ENCODE peak calls at places on chromosomes 1 and 21, in four cellular contexts. M is ureter, H is Peyer's patch, Q is AG08396. O is an unnamed sample.

GRCh38 chr1:50108497-50109073 is at the start of gene ELAVL4:
- DNase-seq in M (no peak), H (no peak), Q (no peak), O (no peak)

GRCh38 chr1:201022824-201023516 is 544 bp downstream of the KIF21B start:
- DNase-seq in H (no peak), Q (no peak), M (no peak), O (no peak)

GRCh38 chr1:155134858-155135415 is 715 bp upstream of the SLC50A1 start:
- DNase-seq in H (peak), Q (peak), M (peak), O (peak)

GRCh38 chr1:231844986-231845502 is 218.5 kb downstream of the DISC1 start:
- DNase-seq in H (no peak), Q (no peak), M (no peak), O (no peak)

GRCh38 chr1:25106981-25107642 is 125.2 kb downstream of the SYF2 start:
- DNase-seq in Q (no peak), M (no peak), H (peak), O (no peak)

GRCh38 chr1:7609311-7609994 is 161.6 kb upstream of the VAMP3 start:
- DNase-seq in H (no peak), Q (no peak), M (no peak), O (no peak)

GRCh38 chr21:43890042-43890441 is 25.0 kb downstream of the AGPAT3 start:
- DNase-seq in Q (no peak), M (no peak), H (no peak), O (no peak)

GRCh38 chr1:58815680-58816071 is 31.8 kb upstream of the JUN start:
- DNase-seq in M (no peak), Q (peak), H (peak), O (no peak)

GRCh38 chr1:1461721-1462317 is 9.7 kb upstream of the ATAD3B start:
- DNase-seq in M (no peak), H (no peak), Q (no peak), O (no peak)

GRCh38 chr1:65393345-65393744 is 27.1 kb upstream of the LEPR start:
- DNase-seq in M (no peak), H (no peak), Q (no peak), O (no peak)

GRCh38 chr1:85465099-85465790 is at the start of gene DDAH1:
- DNase-seq in M (peak), Q (peak), H (peak), O (peak)

GRCh38 chr1:23597635-23598388 is 38.5 kb upstream of the ID3 start:
- DNase-seq in H (no peak), M (no peak), Q (no peak), O (no peak)

GRCh38 chr1:51973587-51974474 is 16.7 kb downstream of the RAB3B start:
- DNase-seq in M (no peak), H (no peak), Q (no peak), O (peak)

GRCh38 chr1:113768916-113769598 is 9.8 kb upstream of the PHTF1 start:
- DNase-seq in H (no peak), Q (no peak), M (no peak), O (no peak)

GRCh38 chr1:46134660-46135331 is 2.4 kb upstream of the PIK3R3 start:
- DNase-seq in M (no peak), H (no peak), Q (peak), O (no peak)

GRCh38 chr1:46616277-46617107 is at the start of gene MOB3C:
- DNase-seq in H (peak), Q (peak), M (peak), O (peak)

GRCh38 chr1:17648457-17649145 is 106.5 kb upstream of the ACTL8 start:
- DNase-seq in Q (no peak), M (no peak), H (no peak), O (no peak)

GRCh38 chr1:33972676-33973395 is 109.0 kb downstream of the HMGB4 start:
- DNase-seq in H (no peak), M (peak), Q (no peak), O (no peak)

GRCh38 chr1:68051475-68051874 is 1.0 kb upstream of the DIRAS3 start:
- DNase-seq in M (peak), Q (peak), H (no peak), O (no peak)

GRCh38 chr1:162389021-162389818 is 7.7 kb downstream of the C1orf226 start:
- DNase-seq in H (peak), Q (no peak), M (peak), O (no peak)

GRCh38 chr21:30434033-30434631 is 4.1 kb downstream of the KRTAP13-4 start:
- DNase-seq in M (no peak), Q (no peak), H (no peak), O (peak)

GRCh38 chr1:33170351-33171274 is 11.2 kb downstream of the TRIM62 start:
- DNase-seq in H (no peak), Q (no peak), M (no peak), O (no peak)

GRCh38 chr1:175591083-175591743 is 152.2 kb downstream of the TNR start:
- DNase-seq in H (no peak), Q (no peak), M (no peak), O (no peak)

GRCh38 chr1:233172201-233172600 is 123.3 kb downstream of the PCNX2 start:
- DNase-seq in Q (no peak), M (no peak), H (no peak), O (peak)

GRCh38 chr1:185343306-185343705 is 26.3 kb upstream of the IVNS1ABP start:
- DNase-seq in M (no peak), Q (no peak), H (no peak), O (peak)

GRCh38 chr1:116345830-116346229 is 27.2 kb upstream of the ATP1A1 start:
- DNase-seq in H (no peak), Q (no peak), M (no peak), O (no peak)

GRCh38 chr1:66022904-66023620 is 230.4 kb downstream of the PDE4B start:
- DNase-seq in H (no peak), M (no peak), Q (no peak), O (no peak)

GRCh38 chr1:182391028-182391361 is 595 bp downstream of the GLUL start:
- DNase-seq in Q (no peak), M (no peak), H (no peak), O (no peak)

GRCh38 chr1:207825719-207826556 is 74.1 kb downstream of the CD46 start:
- DNase-seq in Q (peak), M (no peak), H (peak), O (no peak)

GRCh38 chr1:31371121-31371520 is 1.8 kb downstream of the FABP3 start:
- DNase-seq in Q (no peak), M (no peak), H (no peak), O (no peak)

GRCh38 chr1:62364726-62365125 is 45.5 kb upstream of the KANK4 start:
- DNase-seq in H (no peak), Q (no peak), M (no peak), O (no peak)

O was measured in SK-MEL-5.